ENCODE peak calls at places on chromosomes 4 and X, in six cellular contexts. O is lower lobe of right lung, U is ovary, J is endodermal cell, P is A549, S is mammary epithelial cell. Z is an unnamed sample.

GRCh38 chrX:13647709-13648212 is 5.2 kb upstream of the TCEANC start:
- DNase-seq in O (peak; percentile 69), U (peak; percentile 52), J (no peak), P (no peak), S (no peak), Z (no peak)

GRCh38 chr4:113955948-113956347 is 23.5 kb downstream of the ARSJ start:
- DNase-seq in O (no peak), U (no peak), J (no peak), P (no peak), S (no peak), Z (no peak)

GRCh38 chr4:76897522-76898384 is at the start of gene SOWAHB:
- DNase-seq in O (peak; percentile 89), U (no peak), J (peak; percentile 91), P (peak; percentile 10), S (peak; percentile 73), Z (peak; percentile 81)

GRCh38 chr4:54539500-54540029 is 118.2 kb upstream of the KIT start:
- DNase-seq in O (peak; percentile 69), U (peak; percentile 28), J (peak; percentile 92), P (peak; percentile 6), S (no peak), Z (no peak)

GRCh38 chrX:57282568-57282967 is 3.9 kb upstream of the FAAH2 start:
- DNase-seq in O (no peak), U (no peak), J (no peak), P (no peak), S (no peak), Z (no peak)

GRCh38 chr4:36432556-36432955 is 151.1 kb downstream of the DTHD1 start:
- DNase-seq in O (no peak), U (no peak), J (no peak), P (no peak), S (no peak), Z (no peak)

GRCh38 chr4:77349796-77350195 is 192.8 kb downstream of the CCNG2 start:
- DNase-seq in O (no peak), U (no peak), J (no peak), P (no peak), S (peak; percentile 82), Z (peak; percentile 65)

GRCh38 chrX:40207626-40208025 is 109.9 kb upstream of the BCOR start:
- DNase-seq in O (no peak), U (no peak), J (no peak), P (no peak), S (peak; percentile 25), Z (no peak)

GRCh38 chr4:108114503-108114902 is 54.2 kb downstream of the LEF1 start:
- DNase-seq in O (no peak), U (no peak), J (no peak), P (no peak), S (no peak), Z (no peak)

GRCh38 chr4:6753103-6753560 is 29.4 kb upstream of the KIAA0232 start:
- DNase-seq in O (peak; percentile 76), U (no peak), J (no peak), P (no peak), S (no peak), Z (no peak)

GRCh38 chrX:24145340-24146186 is 4.0 kb upstream of the ZFX start:
- DNase-seq in O (no peak), U (no peak), J (no peak), P (peak; percentile 64), S (peak; percentile 58), Z (no peak)

GRCh38 chr4:16745009-16745408 is 153.4 kb downstream of the LDB2 start:
- DNase-seq in O (no peak), U (peak; percentile 12), J (no peak), P (no peak), S (no peak), Z (no peak)

DNA sequence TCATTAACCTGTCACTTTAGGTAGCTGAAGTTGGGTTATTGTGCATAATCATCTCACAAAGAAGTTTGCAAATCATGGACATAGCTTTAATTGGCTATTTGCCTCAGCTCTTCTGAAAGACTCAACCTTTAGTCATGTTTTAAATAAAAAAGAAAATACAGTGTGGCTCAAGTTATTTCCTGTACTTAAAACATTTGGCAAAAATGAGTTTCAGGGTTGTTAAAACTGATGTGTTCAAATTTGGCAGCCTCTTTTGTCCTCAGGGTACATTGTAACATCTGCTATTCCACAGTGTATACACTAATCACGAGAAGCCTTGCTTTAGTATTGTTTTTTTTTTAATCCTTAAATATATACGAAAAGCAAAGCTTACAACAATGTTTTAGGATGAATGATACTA is 31.5 kb upstream of the HPGD start:
- DNase-seq in O (no peak), U (no peak), J (no peak), P (no peak), S (peak; percentile 72), Z (peak; percentile 12)
- H3K27ac ChIP-seq in O (no peak overlapping the region), U (no peak overlapping the region), J (no peak overlapping the region), P (no peak overlapping the region), S (no peak overlapping the region), Z (peak overlapping the region; percentile 61)

DNA sequence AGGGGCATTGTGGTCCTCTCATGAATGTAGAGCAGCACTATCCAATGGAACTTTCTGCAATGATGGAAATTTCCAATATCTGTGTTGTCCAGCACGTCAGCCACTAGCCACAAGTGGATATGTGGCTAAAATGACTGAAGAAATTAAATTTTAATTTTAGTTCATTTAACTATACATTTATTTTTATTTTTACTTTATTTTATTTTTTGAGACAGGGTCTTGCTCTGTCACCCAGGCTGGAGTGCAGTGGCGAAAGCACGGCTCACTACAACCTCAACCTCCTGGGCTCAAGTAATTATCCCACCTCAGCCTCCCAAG is 13.3 kb upstream of the RBBP7 start:
- DNase-seq in O (no peak), U (no peak), J (no peak), P (no peak), S (no peak), Z (no peak)
- H3K27ac ChIP-seq in O (no peak overlapping the region), U (peak overlapping the region; percentile 55), J (no peak overlapping the region), P (no peak overlapping the region), S (peak overlapping the region; percentile 20), Z (peak overlapping the region; percentile 48)

GRCh38 chrX:131306602-131307001 is 17.5 kb upstream of the IGSF1 start:
- DNase-seq in O (no peak), U (no peak), J (no peak), P (no peak), S (no peak), Z (no peak)

GRCh38 chrX:131308980-131309379 is 19.9 kb upstream of the IGSF1 start:
- DNase-seq in O (no peak), U (no peak), J (no peak), P (no peak), S (no peak), Z (no peak)

DNA sequence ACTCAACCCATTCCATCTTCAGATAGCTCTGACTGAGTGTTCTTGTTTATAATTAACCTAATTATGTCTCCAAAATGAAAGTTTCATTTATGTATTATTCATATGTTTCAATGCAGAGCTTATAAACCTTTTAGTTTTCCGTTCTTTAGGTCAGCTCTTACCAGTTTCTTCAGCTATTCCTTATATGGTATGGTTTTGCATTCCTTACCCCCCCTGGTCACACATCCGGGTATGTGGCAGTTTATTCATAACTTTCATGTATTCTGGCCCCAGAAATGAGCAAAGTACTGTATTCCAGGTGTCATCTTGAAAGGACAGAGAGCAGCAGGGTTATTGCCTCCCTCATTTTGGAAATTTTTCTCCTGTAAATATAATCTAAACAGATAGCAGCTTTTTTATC is 16.8 kb upstream of the IGSF1 start:
- DNase-seq in O (no peak), U (no peak), J (no peak), P (no peak), S (no peak), Z (no peak)
- H3K27ac ChIP-seq in O (no peak overlapping the region), U (no peak overlapping the region), J (no peak overlapping the region), P (no peak overlapping the region), S (no peak overlapping the region), Z (no peak overlapping the region)

DNA sequence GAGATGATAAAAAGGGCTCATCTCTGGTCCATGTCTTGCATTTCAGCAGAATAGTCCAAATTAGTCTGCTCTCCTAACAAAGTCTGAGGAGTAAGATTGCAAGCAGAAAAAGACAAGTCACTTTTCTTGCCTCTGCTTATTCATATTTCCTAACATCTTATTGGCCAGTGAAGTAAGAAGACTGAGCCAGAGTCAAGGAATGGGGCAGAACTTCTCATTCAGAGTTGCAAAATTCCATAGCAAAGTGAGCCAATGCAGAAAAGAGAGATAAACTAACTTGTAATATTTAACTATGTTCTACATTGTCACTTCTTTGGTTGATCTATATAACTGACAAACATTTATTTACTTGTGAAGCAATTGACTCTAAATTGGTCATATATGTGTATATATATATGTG is 2304.0 kb downstream of the ARAP2 start:
- DNase-seq in O (no peak), U (no peak), J (no peak), P (no peak), S (no peak), Z (no peak)
- H3K27ac ChIP-seq in O (no peak overlapping the region), U (no peak overlapping the region), J (no peak overlapping the region), P (no peak overlapping the region), S (no peak overlapping the region), Z (no peak overlapping the region)

GRCh38 chr4:118036336-118036735 is 2.0 kb downstream of the NDST3 start:
- DNase-seq in O (no peak), U (no peak), J (no peak), P (no peak), S (no peak), Z (no peak)

GRCh38 chr4:118035309-118035708 is 1.0 kb downstream of the NDST3 start:
- DNase-seq in O (no peak), U (no peak), J (no peak), P (no peak), S (no peak), Z (no peak)

GRCh38 chr4:118033148-118034060 is 882 bp upstream of the NDST3 start:
- DNase-seq in O (peak; percentile 62), U (no peak), J (peak; percentile 89), P (peak; percentile 11), S (peak; percentile 38), Z (no peak)

GRCh38 chr4:118032691-118033090 is 1.6 kb upstream of the NDST3 start:
- DNase-seq in O (no peak), U (no peak), J (peak; percentile 64), P (no peak), S (peak; percentile 51), Z (no peak)

GRCh38 chr4:118034061-118034785 is at the start of gene NDST3:
- DNase-seq in O (peak; percentile 64), U (peak; percentile 11), J (peak; percentile 88), P (peak; percentile 44), S (peak; percentile 61), Z (peak; percentile 43)
- H3K27ac ChIP-seq in O (no peak within 1 kb of the TSS), U (no peak within 1 kb of the TSS), J (peak within 1 kb of the TSS; percentile 13), P (peak within 1 kb of the TSS; percentile 30), S (no peak within 1 kb of the TSS), Z (no peak within 1 kb of the TSS)

GRCh38 chr4:130416228-130416627 is 1320.3 kb downstream of the C4orf33 start:
- DNase-seq in O (no peak), U (no peak), J (no peak), P (no peak), S (no peak), Z (no peak)
- H3K27ac ChIP-seq in O (no peak overlapping the region), U (no peak overlapping the region), J (no peak overlapping the region), P (no peak overlapping the region), S (no peak overlapping the region), Z (no peak overlapping the region)

GRCh38 chrX:6283826-6284225 is 55.2 kb upstream of the NLGN4X start:
- DNase-seq in O (no peak), U (no peak), J (no peak), P (no peak), S (no peak), Z (no peak)

GRCh38 chrX:6279277-6279909 is 50.7 kb upstream of the NLGN4X start:
- DNase-seq in O (no peak), U (no peak), J (no peak), P (no peak), S (no peak), Z (no peak)
- H3K27ac ChIP-seq in O (no peak overlapping the region), U (no peak overlapping the region), J (no peak overlapping the region), P (no peak overlapping the region), S (no peak overlapping the region), Z (no peak overlapping the region)